ENCODE peak calls at places on chromosomes 5 and 9, in five cellular contexts. Y is body of pancreas; C is naive thymus-derived CD8-positive, alpha-beta T cell; O is lung microvascular endothelial cell; L is stimulated activated CD4-positive, alpha-beta T cell treated with anti-CD3 and anti-CD28 coated beads, Interleukin-2, amount 100 ng/mL, for 24 hours. X is an unnamed sample.

GRCh38 chr5:150264667-150265603 is 24.6 kb downstream of the CAMK2A start:
- DNase-seq in Y (no peak), O (no peak), C (no peak), L (no peak), X (no peak)

GRCh38 chr5:171127314-171127713 is 181.7 kb upstream of the TLX3 start:
- DNase-seq in Y (no peak), L (no peak), C (no peak), O (no peak), X (no peak)

GRCh38 chr9:114694146-114694545 is 12.2 kb upstream of the TEX48 start:
- DNase-seq in O (peak; percentile 40), Y (no peak), C (no peak), L (no peak), X (no peak)

GRCh38 chr5:132114150-132115121 is 40.8 kb downstream of the CSF2 start:
- DNase-seq in Y (no peak), O (no peak), C (no peak), L (no peak), X (no peak)

GRCh38 chr9:105187781-105188180 is 56.7 kb upstream of the SLC44A1 start:
- DNase-seq in Y (no peak), O (no peak), C (no peak), L (no peak), X (no peak)

GRCh38 chr9:75185585-75186170 is 97.4 kb downstream of the OSTF1 start:
- DNase-seq in Y (peak; percentile 56), O (no peak), L (peak; percentile 56), C (peak; percentile 23), X (no peak)

GRCh38 chr9:69391946-69392345 is 66.9 kb downstream of the ENTREP1 start:
- DNase-seq in C (no peak), L (no peak), Y (no peak), O (peak; percentile 33), X (no peak)

GRCh38 chr5:123508441-123508840 is 3.5 kb upstream of the CSNK1G3 start:
- DNase-seq in L (no peak), Y (no peak), O (no peak), C (no peak), X (no peak)

GRCh38 chr5:539469-540214 is 15.4 kb upstream of the SLC9A3 start:
- DNase-seq in L (no peak), Y (peak; percentile 17), C (no peak), O (no peak), X (no peak)